ENCODE peak calls at places on chromosome 20, in nine cellular contexts. Y is NCI-H510A; X is NCI-H1092 treated with DMSO at 0.1 percent for 48 hours; L is esophagus squamous epithelium; O is stimulated activated CD4-positive, alpha-beta T cell treated with anti-CD3 and anti-CD28 coated beads, Interleukin-15, amount 100 ng/mL, for 1 hour; H is mucosa of descending colon; S is NCI-H460; N is stimulated activated CD8-positive, alpha-beta memory T cell treated with anti-CD3 and anti-CD28 coated beads, Interleukin-15, amount 100 ng/mL, for 24 hours; C is H9. R is an unnamed sample.

GRCh38 chr20:56689318-56689717 is 60.2 kb downstream of the TFAP2C start:
- DNase-seq in Y (no peak), X (no peak), L (no peak), O (no peak), H (no peak), S (no peak), N (no peak), C (no peak), R (peak; percentile 58)

GRCh38 chr20:49661560-49662329 is 51.9 kb downstream of the B4GALT5 start:
- DNase-seq in Y (no peak), X (no peak), L (no peak), O (no peak), H (no peak), S (no peak), N (no peak), C (no peak), R (no peak)

GRCh38 chr20:11734431-11734830 is 183.3 kb upstream of the BTBD3 start:
- DNase-seq in Y (no peak), X (peak; percentile 94), L (no peak), O (no peak), H (no peak), S (no peak), N (no peak), C (no peak), R (no peak)

GRCh38 chr20:8782804-8783203 is 286.1 kb upstream of the PLCB4 start:
- DNase-seq in Y (no peak), X (no peak), L (no peak), O (no peak), H (no peak), S (no peak), N (no peak), C (no peak), R (no peak)

GRCh38 chr20:48294196-48294595 is 508.9 kb upstream of the SULF2 start:
- DNase-seq in Y (no peak), X (peak; percentile 30), L (no peak), O (no peak), H (no peak), S (no peak), N (no peak), C (no peak), R (no peak)

GRCh38 chr20:47336013-47336754 is 20.3 kb downstream of the ZMYND8 start:
- DNase-seq in Y (no peak), X (no peak), L (no peak), O (no peak), H (no peak), S (no peak), N (no peak), C (no peak), R (no peak)

GRCh38 chr20:31845300-31845863 is at the start of gene FOXS1:
- DNase-seq in Y (no peak), X (no peak), L (no peak), O (no peak), H (no peak), S (no peak), N (no peak), C (peak; percentile 82), R (peak; percentile 55)

GRCh38 chr20:43832096-43832816 is 82.4 kb upstream of the TOX2 start:
- DNase-seq in Y (no peak), X (no peak), L (no peak), O (no peak), H (no peak), S (no peak), N (no peak), C (no peak), R (no peak)

GRCh38 chr20:57450931-57451330 is 59.7 kb downstream of the RBM38 start:
- DNase-seq in Y (no peak), X (no peak), L (no peak), O (no peak), H (no peak), S (no peak), N (no peak), C (no peak), R (no peak)

GRCh38 chr20:6311841-6312655 is 189.2 kb upstream of the FERMT1 start:
- DNase-seq in Y (no peak), X (no peak), L (no peak), O (no peak), H (no peak), S (no peak), N (no peak), C (no peak), R (no peak)

GRCh38 chr20:10670521-10671220 is 3.1 kb downstream of the JAG1 start:
- DNase-seq in Y (no peak), X (no peak), L (no peak), O (no peak), H (no peak), S (no peak), N (no peak), C (no peak), R (no peak)

GRCh38 chr20:889932-890463 is 26.1 kb downstream of the ANGPT4 start:
- DNase-seq in Y (no peak), X (no peak), L (no peak), O (no peak), H (no peak), S (no peak), N (no peak), C (no peak), R (no peak)

GRCh38 chr20:4111440-4112411 is 96.4 kb upstream of the RNF24 start:
- DNase-seq in Y (no peak), X (no peak), L (no peak), O (no peak), H (no peak), S (no peak), N (no peak), C (no peak), R (peak; percentile 48)

GRCh38 chr20:32517914-32518592 is 67.1 kb downstream of the NOL4L start:
- DNase-seq in Y (no peak), X (no peak), L (no peak), O (no peak), H (peak; percentile 13), S (no peak), N (no peak), C (no peak), R (no peak)

GRCh38 chr20:46299078-46299477 is 9.2 kb downstream of the CDH22 start:
- DNase-seq in Y (no peak), X (no peak), L (no peak), O (no peak), H (no peak), S (no peak), N (no peak), C (no peak), R (no peak)

GRCh38 chr20:49424536-49424935 is 57.9 kb downstream of the KCNB1 start:
- DNase-seq in Y (no peak), X (no peak), L (no peak), O (no peak), H (no peak), S (no peak), N (no peak), C (peak; percentile 40), R (peak; percentile 47)

GRCh38 chr20:38130687-38131587 is 34.1 kb downstream of the TGM2 start:
- DNase-seq in Y (no peak), X (no peak), L (no peak), O (no peak), H (peak; percentile 17), S (no peak), N (no peak), C (no peak), R (no peak)

GRCh38 chr20:37362231-37362792 is 16.4 kb downstream of the SRC start:
- DNase-seq in Y (no peak), X (no peak), L (no peak), O (no peak), H (no peak), S (no peak), N (no peak), C (no peak), R (no peak)

GRCh38 chr20:35307666-35308653 is 15.7 kb upstream of the FAM83C start:
- DNase-seq in Y (no peak), X (no peak), L (no peak), O (no peak), H (no peak), S (no peak), N (no peak), C (no peak), R (no peak)

GRCh38 chr20:34262488-34263288 is 21.5 kb downstream of the ASIP start:
- DNase-seq in Y (no peak), X (no peak), L (no peak), O (no peak), H (no peak), S (no peak), N (no peak), C (no peak), R (peak; percentile 31)

GRCh38 chr20:884983-885952 is 30.9 kb downstream of the ANGPT4 start:
- DNase-seq in Y (no peak), X (peak; percentile 80), L (no peak), O (no peak), H (no peak), S (no peak), N (no peak), C (peak; percentile 96), R (peak; percentile 96)

GRCh38 chr20:17026346-17026745 is 200.5 kb upstream of the PCSK2 start:
- DNase-seq in Y (no peak), X (no peak), L (no peak), O (no peak), H (no peak), S (no peak), N (no peak), C (no peak), R (no peak)

GRCh38 chr20:45405566-45406259 is 2.4 kb upstream of the DBNDD2 start:
- DNase-seq in Y (no peak), X (peak; percentile 37), L (no peak), O (peak; percentile 17), H (peak; percentile 71), S (no peak), N (no peak), C (peak; percentile 40), R (peak; percentile 10)

GRCh38 chr20:20831794-20832193 is 119.3 kb upstream of the RALGAPA2 start:
- DNase-seq in Y (no peak), X (no peak), L (no peak), O (no peak), H (no peak), S (no peak), N (no peak), C (no peak), R (no peak)

GRCh38 chr20:1509237-1509636 is 18.0 kb upstream of the SIRPB2 start:
- DNase-seq in Y (no peak), X (peak; percentile 2), L (no peak), O (no peak), H (no peak), S (peak; percentile 22), N (no peak), C (no peak), R (peak; percentile 22)

GRCh38 chr20:43984587-43984986 is 69.9 kb downstream of the TOX2 start:
- DNase-seq in Y (no peak), X (no peak), L (no peak), O (no peak), H (no peak), S (no peak), N (no peak), C (no peak), R (no peak)

GRCh38 chr20:62202083-62202395 is 18.0 kb downstream of the HRH3 start:
- DNase-seq in Y (no peak), X (no peak), L (no peak), O (no peak), H (peak; percentile 19), S (no peak), N (no peak), C (no peak), R (no peak)

GRCh38 chr20:16385462-16385861 is 187.8 kb downstream of the KIF16B start:
- DNase-seq in Y (peak; percentile 66), X (no peak), L (no peak), O (no peak), H (no peak), S (no peak), N (no peak), C (no peak), R (no peak)

GRCh38 chr20:20084296-20084752 is 32.0 kb downstream of the CFAP61 start:
- DNase-seq in Y (no peak), X (no peak), L (no peak), O (no peak), H (no peak), S (no peak), N (no peak), C (no peak), R (no peak)

GRCh38 chr20:19885981-19886665 is 128.1 kb downstream of the RIN2 start:
- DNase-seq in Y (peak; percentile 17), X (peak; percentile 27), L (no peak), O (no peak), H (peak; percentile 80), S (no peak), N (no peak), C (peak; percentile 29), R (peak; percentile 56)

R was measured in mesendoderm.